ENCODE peak calls at places on chromosomes 5 and 9, in four cellular contexts. K is IMR-90, O is mesendoderm, L is H1. G is an unnamed sample.

GRCh38 chr9:129306318-129306973 is 128.4 kb upstream of the IER5L start:
- DNase-seq in K (no peak), O (no peak), L (no peak), G (no peak)

GRCh38 chr9:134965851-134966250 is 48.1 kb upstream of the FCN1 start:
- DNase-seq in K (no peak), O (no peak), L (no peak), G (no peak)

GRCh38 chr5:174271316-174271715 is 225.8 kb downstream of the NSG2 start:
- DNase-seq in K (no peak), O (no peak), L (no peak), G (no peak)

GRCh38 chr5:6046296-6046695 is 332.1 kb downstream of the MED10 start:
- DNase-seq in K (no peak), O (no peak), L (no peak), G (no peak)

GRCh38 chr5:137613554-137614265 is 114.6 kb upstream of the SPOCK1 start:
- DNase-seq in K (peak), O (no peak), L (no peak), G (no peak)

GRCh38 chr9:113600477-113600851 is 136.9 kb downstream of the RGS3 start:
- DNase-seq in K (no peak), O (no peak), L (no peak), G (no peak)

GRCh38 chr9:92191801-92192200 is 76.6 kb upstream of the SPTLC1 start:
- DNase-seq in K (peak), O (no peak), L (no peak), G (no peak)

GRCh38 chr9:96031366-96031824 is 155.9 kb downstream of the ERCC6L2 start:
- DNase-seq in K (no peak), O (no peak), L (no peak), G (no peak)

GRCh38 chr9:12785251-12785880 is 10.5 kb downstream of the LURAP1L start:
- DNase-seq in K (peak), O (no peak), L (no peak), G (no peak)

GRCh38 chr9:138115506-138115905 is 237.9 kb downstream of the CACNA1B start:
- DNase-seq in K (no peak), O (no peak), L (no peak), G (peak)

GRCh38 chr5:79974896-79975295 is 16.2 kb downstream of the MTX3 start:
- DNase-seq in K (peak), O (peak), L (no peak), G (no peak)

GRCh38 chr5:139451176-139451575 is 11.4 kb downstream of the ECSCR start:
- DNase-seq in K (no peak), O (no peak), L (no peak), G (no peak)
- H3K56ac ChIP-seq in K (no peak), O (no peak), L (peak), G (no peak)

DNA sequence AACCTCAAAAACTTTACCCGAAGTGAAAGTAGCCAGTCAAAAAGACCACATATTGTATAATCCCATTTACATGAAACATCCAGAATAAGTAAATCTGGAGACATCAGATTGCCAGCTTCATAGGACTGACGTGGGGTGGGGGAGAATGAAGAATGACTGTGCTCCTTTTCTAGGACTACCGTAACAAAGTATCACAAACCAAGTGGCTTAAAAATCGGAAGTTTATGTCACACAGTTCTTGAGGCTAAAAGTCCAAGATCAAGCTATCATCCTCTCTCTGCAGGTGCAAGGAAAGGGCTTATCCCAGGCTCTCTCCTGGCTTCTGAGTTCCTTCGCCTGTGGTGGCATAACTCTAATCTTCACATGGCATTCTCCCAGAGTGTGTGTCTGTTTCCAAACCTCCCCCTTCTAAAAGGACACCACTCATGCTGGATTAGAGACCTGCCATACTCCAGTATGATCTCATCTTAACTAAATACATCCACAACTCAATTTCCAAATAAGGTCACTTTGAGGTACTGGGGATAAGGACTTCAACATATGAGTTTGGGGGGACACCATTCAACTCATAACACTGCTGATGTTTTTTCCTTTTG is 25.5 kb downstream of the ADAM19 start:
- DNase-seq in K (peak), O (no peak), L (no peak), G (no peak)
- H3K56ac ChIP-seq in K (peak), O (no peak), L (no peak), G (no peak)

DNA sequence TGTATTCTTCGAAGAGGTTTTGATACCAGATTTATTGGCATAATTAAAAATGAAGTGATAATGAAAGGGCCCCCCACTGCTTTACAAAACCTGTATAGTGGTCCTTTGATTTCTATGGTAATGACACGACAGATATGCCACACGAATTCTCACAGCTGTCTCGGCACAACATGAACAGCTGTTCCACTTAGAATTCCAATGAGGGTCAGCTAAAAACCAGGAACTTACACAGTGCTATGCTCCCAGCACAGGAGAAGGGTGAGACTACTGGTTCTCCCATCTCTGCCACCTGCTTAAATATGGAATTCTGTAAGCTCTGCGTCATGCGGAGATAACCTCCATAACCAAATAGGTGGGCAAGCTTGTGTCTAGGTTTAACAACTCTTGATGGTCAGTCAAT is 183.0 kb upstream of the EFNA5 start:
- DNase-seq in K (no peak), O (no peak), L (no peak), G (no peak)
- H3K56ac ChIP-seq in K (no peak), O (no peak), L (no peak), G (no peak)

GRCh38 chr5:162429161-162429560 is 361.6 kb downstream of the GABRG2 start:
- DNase-seq in K (no peak), O (no peak), L (no peak), G (no peak)
- H3K56ac ChIP-seq in K (no peak), O (no peak), L (no peak), G (no peak)

GRCh38 chr9:98150164-98150563 is 31.1 kb upstream of the TRIM14 start:
- DNase-seq in K (no peak), O (no peak), L (no peak), G (no peak)

GRCh38 chr9:98149422-98149821 is 30.4 kb upstream of the TRIM14 start:
- DNase-seq in K (no peak), O (no peak), L (no peak), G (no peak)

GRCh38 chr9:98146101-98146991 is 27.3 kb upstream of the TRIM14 start:
- DNase-seq in K (peak), O (peak), L (no peak), G (no peak)

GRCh38 chr9:98147582-98147981 is 28.6 kb upstream of the TRIM14 start:
- DNase-seq in K (peak), O (no peak), L (no peak), G (no peak)

GRCh38 chr9:98148486-98148885 is 29.5 kb upstream of the TRIM14 start:
- DNase-seq in K (no peak), O (no peak), L (no peak), G (no peak)
- H3K56ac ChIP-seq in K (no peak), O (no peak), L (no peak), G (no peak)

GRCh38 chr5:581941-582340 is 30.2 kb upstream of the CEP72 start:
- DNase-seq in K (no peak), O (no peak), L (no peak), G (no peak)
- H3K56ac ChIP-seq in K (no peak), O (no peak), L (no peak), G (no peak)

GRCh38 chr9:13816837-13817236 is 497.1 kb downstream of the NFIB start:
- DNase-seq in K (no peak), O (no peak), L (no peak), G (no peak)
- H3K56ac ChIP-seq in K (no peak), O (no peak), L (no peak), G (no peak)

DNA sequence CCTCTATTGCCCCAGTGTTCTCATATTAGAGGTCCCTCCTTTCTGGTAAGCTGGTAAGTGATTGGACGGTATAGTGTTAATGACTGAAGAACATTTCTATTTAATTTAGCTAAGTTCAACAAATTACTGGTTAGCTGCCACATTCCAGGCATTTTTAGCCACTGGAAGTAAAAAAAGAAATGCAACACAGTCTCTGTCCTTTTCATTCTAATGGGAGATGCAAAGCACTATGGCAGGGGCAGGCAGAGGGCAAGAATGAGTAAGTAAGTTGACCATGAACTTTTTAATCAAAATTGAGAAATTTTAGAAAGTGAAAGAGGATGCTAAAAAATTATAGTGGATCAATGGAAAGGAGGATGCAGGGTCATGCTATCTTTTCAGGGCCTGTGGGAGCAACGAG is 137.4 kb downstream of the GPBP1 start:
- DNase-seq in K (no peak), O (peak), L (no peak), G (no peak)
- H3K56ac ChIP-seq in K (no peak), O (no peak), L (no peak), G (no peak)

GRCh38 chr5:40365357-40366330 is 314.1 kb upstream of the PTGER4 start:
- DNase-seq in K (peak), O (no peak), L (no peak), G (no peak)

GRCh38 chr5:40367260-40367659 is 312.5 kb upstream of the PTGER4 start:
- DNase-seq in K (peak), O (no peak), L (no peak), G (no peak)

GRCh38 chr5:40364441-40364840 is 315.3 kb upstream of the PTGER4 start:
- DNase-seq in K (no peak), O (no peak), L (no peak), G (no peak)

DNA sequence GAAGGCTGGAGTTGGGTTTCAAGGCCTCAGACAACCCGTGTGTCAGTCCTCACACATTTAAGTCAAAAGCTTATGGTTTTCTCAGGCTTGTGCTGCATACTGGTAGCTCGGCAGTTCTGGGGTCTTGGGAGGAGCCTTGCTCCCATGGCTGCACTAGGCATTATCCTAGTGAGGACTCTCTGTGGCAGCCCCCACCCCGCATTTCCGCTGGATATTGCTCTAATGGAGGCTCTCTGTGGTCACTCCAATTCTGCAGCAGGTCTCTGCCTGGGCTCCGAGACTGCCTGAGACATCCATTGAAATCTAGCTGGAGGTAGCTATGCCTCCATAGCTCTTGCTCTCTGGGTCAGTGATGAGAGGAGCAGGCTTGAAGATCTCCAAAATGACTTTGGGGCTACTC is 311.5 kb upstream of the PTGER4 start:
- DNase-seq in K (no peak), O (no peak), L (no peak), G (no peak)
- H3K56ac ChIP-seq in K (no peak), O (no peak), L (no peak), G (no peak)

GRCh38 chr5:123170816-123171345 is 81.8 kb downstream of the PRDM6 start:
- DNase-seq in K (no peak), O (no peak), L (no peak), G (no peak)
- H3K56ac ChIP-seq in K (no peak), O (no peak), L (no peak), G (no peak)